ENCODE peak calls at places on chromosomes 16 and 17, in four cellular contexts. One of them, this sample, is unnamed.

GRCh38 chr17:7862692-7863437 is 5.1 kb downstream of the CYB5D1 start:
- DNase-seq in tibial nerve: peak
- DNase-seq in activated T-cell treated with anti-CD3 and anti-CD28 coated beads for 1 hour: no peak
- DNase-seq in stimulated activated CD8-positive, alpha-beta memory T cell treated with anti-CD3 and anti-CD28 coated beads, Interleukin-2, amount 100 ng/mL, for 1 hour: no peak
- DNase-seq in this sample: peak

GRCh38 chr17:7478276-7479138 is 924 bp downstream of the ZBTB4 start:
- DNase-seq in tibial nerve: peak
- DNase-seq in activated T-cell treated with anti-CD3 and anti-CD28 coated beads for 1 hour: peak
- DNase-seq in stimulated activated CD8-positive, alpha-beta memory T cell treated with anti-CD3 and anti-CD28 coated beads, Interleukin-2, amount 100 ng/mL, for 1 hour: no peak
- DNase-seq in this sample: peak

GRCh38 chr17:70947636-70948565 is 778.6 kb downstream of the KCNJ2 start:
- DNase-seq in tibial nerve: no peak
- DNase-seq in activated T-cell treated with anti-CD3 and anti-CD28 coated beads for 1 hour: no peak
- DNase-seq in stimulated activated CD8-positive, alpha-beta memory T cell treated with anti-CD3 and anti-CD28 coated beads, Interleukin-2, amount 100 ng/mL, for 1 hour: no peak
- DNase-seq in this sample: no peak

GRCh38 chr16:86925067-86925791 is 346.9 kb downstream of the FOXL1 start:
- DNase-seq in tibial nerve: no peak
- DNase-seq in activated T-cell treated with anti-CD3 and anti-CD28 coated beads for 1 hour: no peak
- DNase-seq in stimulated activated CD8-positive, alpha-beta memory T cell treated with anti-CD3 and anti-CD28 coated beads, Interleukin-2, amount 100 ng/mL, for 1 hour: no peak
- DNase-seq in this sample: no peak

GRCh38 chr17:48459070-48459469 is 29.1 kb upstream of the SKAP1 start:
- DNase-seq in tibial nerve: no peak
- DNase-seq in activated T-cell treated with anti-CD3 and anti-CD28 coated beads for 1 hour: no peak
- DNase-seq in stimulated activated CD8-positive, alpha-beta memory T cell treated with anti-CD3 and anti-CD28 coated beads, Interleukin-2, amount 100 ng/mL, for 1 hour: no peak
- DNase-seq in this sample: no peak

GRCh38 chr17:5866978-5867377 is 203.2 kb upstream of the WSCD1 start:
- DNase-seq in tibial nerve: no peak
- DNase-seq in activated T-cell treated with anti-CD3 and anti-CD28 coated beads for 1 hour: no peak
- DNase-seq in stimulated activated CD8-positive, alpha-beta memory T cell treated with anti-CD3 and anti-CD28 coated beads, Interleukin-2, amount 100 ng/mL, for 1 hour: no peak
- DNase-seq in this sample: no peak

GRCh38 chr17:61475726-61476125 is 23.5 kb downstream of the TBX4 start:
- DNase-seq in tibial nerve: no peak
- DNase-seq in activated T-cell treated with anti-CD3 and anti-CD28 coated beads for 1 hour: no peak
- DNase-seq in stimulated activated CD8-positive, alpha-beta memory T cell treated with anti-CD3 and anti-CD28 coated beads, Interleukin-2, amount 100 ng/mL, for 1 hour: no peak
- DNase-seq in this sample: no peak

GRCh38 chr16:17362191-17362590 is 108.6 kb downstream of the XYLT1 start:
- DNase-seq in tibial nerve: no peak
- DNase-seq in activated T-cell treated with anti-CD3 and anti-CD28 coated beads for 1 hour: no peak
- DNase-seq in stimulated activated CD8-positive, alpha-beta memory T cell treated with anti-CD3 and anti-CD28 coated beads, Interleukin-2, amount 100 ng/mL, for 1 hour: no peak
- DNase-seq in this sample: no peak

GRCh38 chr17:17837380-17837821 is 615 bp upstream of the SREBF1 start:
- DNase-seq in tibial nerve: peak
- DNase-seq in activated T-cell treated with anti-CD3 and anti-CD28 coated beads for 1 hour: no peak
- DNase-seq in stimulated activated CD8-positive, alpha-beta memory T cell treated with anti-CD3 and anti-CD28 coated beads, Interleukin-2, amount 100 ng/mL, for 1 hour: no peak
- DNase-seq in this sample: no peak